ENCODE peak calls at places on chromosomes 12 and 14, in ten cellular contexts. One of them, this sample, is unnamed.

GRCh38 chr14:100537701-100538565 is 49.3 kb downstream of the BEGAIN start:
- DNase-seq in ELF-1: no peak
- DNase-seq in stromal cell of bone marrow: no peak
- DNase-seq in activated naive CD4-positive, alpha-beta T cell: no peak
- DNase-seq in astrocyte of the cerebellum: no peak
- DNase-seq in upper lobe of right lung: peak
- DNase-seq in NCI-H774: no peak
- DNase-seq in T-helper 2 cell: no peak
- DNase-seq in CD8-positive, alpha-beta T cell: no peak
- DNase-seq in anterior cingulate cortex: peak
- DNase-seq in this sample: no peak

GRCh38 chr14:75088566-75089373 is 19.3 kb downstream of the ZC2HC1C start:
- DNase-seq in astrocyte of the cerebellum: peak
- DNase-seq in ELF-1: peak
- DNase-seq in T-helper 2 cell: no peak
- DNase-seq in upper lobe of right lung: no peak
- DNase-seq in anterior cingulate cortex: peak
- DNase-seq in activated naive CD4-positive, alpha-beta T cell: no peak
- DNase-seq in stromal cell of bone marrow: peak
- DNase-seq in NCI-H774: peak
- DNase-seq in CD8-positive, alpha-beta T cell: no peak
- DNase-seq in this sample: no peak

GRCh38 chr12:114916124-114916523 is 232.1 kb upstream of the TBX3 start:
- DNase-seq in anterior cingulate cortex: no peak
- DNase-seq in CD8-positive, alpha-beta T cell: no peak
- DNase-seq in T-helper 2 cell: no peak
- DNase-seq in upper lobe of right lung: no peak
- DNase-seq in stromal cell of bone marrow: peak
- DNase-seq in NCI-H774: no peak
- DNase-seq in astrocyte of the cerebellum: no peak
- DNase-seq in activated naive CD4-positive, alpha-beta T cell: no peak
- DNase-seq in ELF-1: no peak
- DNase-seq in this sample: no peak

GRCh38 chr12:125166046-125166445 is 100.8 kb downstream of the AACS start:
- DNase-seq in T-helper 2 cell: no peak
- DNase-seq in upper lobe of right lung: no peak
- DNase-seq in astrocyte of the cerebellum: no peak
- DNase-seq in activated naive CD4-positive, alpha-beta T cell: no peak
- DNase-seq in stromal cell of bone marrow: no peak
- DNase-seq in ELF-1: no peak
- DNase-seq in CD8-positive, alpha-beta T cell: no peak
- DNase-seq in anterior cingulate cortex: no peak
- DNase-seq in NCI-H774: no peak
- DNase-seq in this sample: no peak

GRCh38 chr12:5343711-5344110 is 88.2 kb upstream of the NTF3 start:
- DNase-seq in astrocyte of the cerebellum: no peak
- DNase-seq in upper lobe of right lung: no peak
- DNase-seq in CD8-positive, alpha-beta T cell: no peak
- DNase-seq in NCI-H774: no peak
- DNase-seq in activated naive CD4-positive, alpha-beta T cell: no peak
- DNase-seq in anterior cingulate cortex: no peak
- DNase-seq in ELF-1: peak
- DNase-seq in stromal cell of bone marrow: no peak
- DNase-seq in T-helper 2 cell: no peak
- DNase-seq in this sample: no peak

GRCh38 chr14:35369701-35370191 is 34.8 kb downstream of the NFKBIA start:
- DNase-seq in activated naive CD4-positive, alpha-beta T cell: no peak
- DNase-seq in stromal cell of bone marrow: no peak
- DNase-seq in ELF-1: no peak
- DNase-seq in CD8-positive, alpha-beta T cell: no peak
- DNase-seq in T-helper 2 cell: no peak
- DNase-seq in upper lobe of right lung: no peak
- DNase-seq in NCI-H774: no peak
- DNase-seq in anterior cingulate cortex: no peak
- DNase-seq in astrocyte of the cerebellum: no peak
- DNase-seq in this sample: no peak

GRCh38 chr12:58818546-58818945 is 101.8 kb downstream of the LRIG3 start:
- DNase-seq in T-helper 2 cell: no peak
- DNase-seq in stromal cell of bone marrow: no peak
- DNase-seq in ELF-1: no peak
- DNase-seq in CD8-positive, alpha-beta T cell: no peak
- DNase-seq in NCI-H774: no peak
- DNase-seq in astrocyte of the cerebellum: no peak
- DNase-seq in upper lobe of right lung: no peak
- DNase-seq in activated naive CD4-positive, alpha-beta T cell: no peak
- DNase-seq in anterior cingulate cortex: no peak
- DNase-seq in this sample: no peak

GRCh38 chr14:24818054-24818822 is 184.2 kb upstream of the GZMB start:
- DNase-seq in stromal cell of bone marrow: peak
- DNase-seq in astrocyte of the cerebellum: no peak
- DNase-seq in NCI-H774: no peak
- DNase-seq in activated naive CD4-positive, alpha-beta T cell: no peak
- DNase-seq in CD8-positive, alpha-beta T cell: no peak
- DNase-seq in T-helper 2 cell: no peak
- DNase-seq in ELF-1: peak
- DNase-seq in anterior cingulate cortex: no peak
- DNase-seq in upper lobe of right lung: no peak
- DNase-seq in this sample: no peak

GRCh38 chr14:34227834-34228662 is 234.0 kb downstream of the SPTSSA start:
- DNase-seq in T-helper 2 cell: peak
- DNase-seq in anterior cingulate cortex: peak
- DNase-seq in stromal cell of bone marrow: no peak
- DNase-seq in upper lobe of right lung: peak
- DNase-seq in NCI-H774: peak
- DNase-seq in astrocyte of the cerebellum: peak
- DNase-seq in ELF-1: peak
- DNase-seq in CD8-positive, alpha-beta T cell: peak
- DNase-seq in activated naive CD4-positive, alpha-beta T cell: peak
- DNase-seq in this sample: no peak

GRCh38 chr14:95222151-95222631 is 64.9 kb upstream of the DICER1 start:
- DNase-seq in NCI-H774: no peak
- DNase-seq in anterior cingulate cortex: no peak
- DNase-seq in astrocyte of the cerebellum: peak
- DNase-seq in CD8-positive, alpha-beta T cell: no peak
- DNase-seq in upper lobe of right lung: no peak
- DNase-seq in T-helper 2 cell: no peak
- DNase-seq in stromal cell of bone marrow: no peak
- DNase-seq in activated naive CD4-positive, alpha-beta T cell: no peak
- DNase-seq in ELF-1: peak
- DNase-seq in this sample: no peak

GRCh38 chr12:50251619-50252300 is 31.6 kb downstream of the LIMA1 start:
- DNase-seq in upper lobe of right lung: no peak
- DNase-seq in CD8-positive, alpha-beta T cell: no peak
- DNase-seq in ELF-1: no peak
- DNase-seq in activated naive CD4-positive, alpha-beta T cell: no peak
- DNase-seq in astrocyte of the cerebellum: no peak
- DNase-seq in NCI-H774: no peak
- DNase-seq in stromal cell of bone marrow: no peak
- DNase-seq in anterior cingulate cortex: no peak
- DNase-seq in T-helper 2 cell: no peak
- DNase-seq in this sample: no peak

GRCh38 chr12:97276198-97276580 is 186.4 kb upstream of the RMST start:
- DNase-seq in upper lobe of right lung: no peak
- DNase-seq in stromal cell of bone marrow: no peak
- DNase-seq in ELF-1: peak
- DNase-seq in activated naive CD4-positive, alpha-beta T cell: no peak
- DNase-seq in CD8-positive, alpha-beta T cell: no peak
- DNase-seq in astrocyte of the cerebellum: no peak
- DNase-seq in T-helper 2 cell: no peak
- DNase-seq in NCI-H774: no peak
- DNase-seq in anterior cingulate cortex: no peak
- DNase-seq in this sample: no peak

GRCh38 chr12:3276226-3276625 is 199.0 kb downstream of the TSPAN9 start:
- DNase-seq in T-helper 2 cell: no peak
- DNase-seq in activated naive CD4-positive, alpha-beta T cell: no peak
- DNase-seq in NCI-H774: no peak
- DNase-seq in CD8-positive, alpha-beta T cell: no peak
- DNase-seq in stromal cell of bone marrow: no peak
- DNase-seq in ELF-1: no peak
- DNase-seq in astrocyte of the cerebellum: no peak
- DNase-seq in anterior cingulate cortex: no peak
- DNase-seq in upper lobe of right lung: no peak
- DNase-seq in this sample: no peak

GRCh38 chr12:100141666-100141997 is 1.0 kb downstream of the BLTP3B start:
- DNase-seq in stromal cell of bone marrow: peak
- DNase-seq in astrocyte of the cerebellum: peak
- DNase-seq in activated naive CD4-positive, alpha-beta T cell: no peak
- DNase-seq in anterior cingulate cortex: no peak
- DNase-seq in CD8-positive, alpha-beta T cell: no peak
- DNase-seq in upper lobe of right lung: no peak
- DNase-seq in ELF-1: no peak
- DNase-seq in NCI-H774: no peak
- DNase-seq in T-helper 2 cell: no peak
- DNase-seq in this sample: no peak

GRCh38 chr12:50699149-50699548 is 64.8 kb upstream of the ATF1 start:
- DNase-seq in ELF-1: no peak
- DNase-seq in stromal cell of bone marrow: no peak
- DNase-seq in astrocyte of the cerebellum: no peak
- DNase-seq in CD8-positive, alpha-beta T cell: no peak
- DNase-seq in T-helper 2 cell: no peak
- DNase-seq in NCI-H774: no peak
- DNase-seq in upper lobe of right lung: no peak
- DNase-seq in activated naive CD4-positive, alpha-beta T cell: no peak
- DNase-seq in anterior cingulate cortex: no peak
- DNase-seq in this sample: no peak

GRCh38 chr12:133135747-133136146 is 5.3 kb downstream of the ZNF10 start:
- DNase-seq in CD8-positive, alpha-beta T cell: no peak
- DNase-seq in astrocyte of the cerebellum: no peak
- DNase-seq in stromal cell of bone marrow: no peak
- DNase-seq in T-helper 2 cell: no peak
- DNase-seq in NCI-H774: no peak
- DNase-seq in anterior cingulate cortex: no peak
- DNase-seq in ELF-1: no peak
- DNase-seq in activated naive CD4-positive, alpha-beta T cell: no peak
- DNase-seq in upper lobe of right lung: no peak
- DNase-seq in this sample: no peak

GRCh38 chr14:80955434-80955939 is at the start of gene TSHR:
- DNase-seq in CD8-positive, alpha-beta T cell: peak
- DNase-seq in anterior cingulate cortex: no peak
- DNase-seq in stromal cell of bone marrow: no peak
- DNase-seq in T-helper 2 cell: no peak
- DNase-seq in activated naive CD4-positive, alpha-beta T cell: no peak
- DNase-seq in ELF-1: peak
- DNase-seq in astrocyte of the cerebellum: no peak
- DNase-seq in upper lobe of right lung: peak
- DNase-seq in NCI-H774: no peak
- DNase-seq in this sample: no peak

GRCh38 chr14:47040490-47040889 is 388.9 kb upstream of the RPL10L start:
- DNase-seq in CD8-positive, alpha-beta T cell: no peak
- DNase-seq in T-helper 2 cell: no peak
- DNase-seq in upper lobe of right lung: no peak
- DNase-seq in stromal cell of bone marrow: no peak
- DNase-seq in NCI-H774: no peak
- DNase-seq in astrocyte of the cerebellum: no peak
- DNase-seq in activated naive CD4-positive, alpha-beta T cell: no peak
- DNase-seq in anterior cingulate cortex: no peak
- DNase-seq in ELF-1: peak
- DNase-seq in this sample: no peak

GRCh38 chr14:98069712-98070133 is 1202.3 kb downstream of the BCL11B start:
- DNase-seq in stromal cell of bone marrow: peak
- DNase-seq in CD8-positive, alpha-beta T cell: no peak
- DNase-seq in NCI-H774: no peak
- DNase-seq in upper lobe of right lung: no peak
- DNase-seq in ELF-1: peak
- DNase-seq in astrocyte of the cerebellum: peak
- DNase-seq in activated naive CD4-positive, alpha-beta T cell: no peak
- DNase-seq in T-helper 2 cell: no peak
- DNase-seq in anterior cingulate cortex: no peak
- DNase-seq in this sample: no peak

GRCh38 chr12:14365294-14366210 is at the start of gene ATF7IP:
- DNase-seq in stromal cell of bone marrow: peak
- DNase-seq in astrocyte of the cerebellum: peak
- DNase-seq in T-helper 2 cell: peak
- DNase-seq in upper lobe of right lung: peak
- DNase-seq in activated naive CD4-positive, alpha-beta T cell: peak
- DNase-seq in anterior cingulate cortex: peak
- DNase-seq in NCI-H774: peak
- DNase-seq in CD8-positive, alpha-beta T cell: peak
- DNase-seq in ELF-1: peak
- DNase-seq in this sample: peak

GRCh38 chr12:65232490-65233077 is 45.9 kb upstream of the MSRB3 start:
- DNase-seq in T-helper 2 cell: no peak
- DNase-seq in CD8-positive, alpha-beta T cell: no peak
- DNase-seq in activated naive CD4-positive, alpha-beta T cell: no peak
- DNase-seq in NCI-H774: peak
- DNase-seq in upper lobe of right lung: no peak
- DNase-seq in ELF-1: no peak
- DNase-seq in anterior cingulate cortex: no peak
- DNase-seq in stromal cell of bone marrow: peak
- DNase-seq in astrocyte of the cerebellum: peak
- DNase-seq in this sample: no peak

GRCh38 chr14:92600318-92601053 is 86.9 kb downstream of the RIN3 start:
- DNase-seq in ELF-1: no peak
- DNase-seq in anterior cingulate cortex: no peak
- DNase-seq in astrocyte of the cerebellum: no peak
- DNase-seq in stromal cell of bone marrow: peak
- DNase-seq in NCI-H774: no peak
- DNase-seq in T-helper 2 cell: no peak
- DNase-seq in upper lobe of right lung: no peak
- DNase-seq in CD8-positive, alpha-beta T cell: no peak
- DNase-seq in activated naive CD4-positive, alpha-beta T cell: no peak
- DNase-seq in this sample: no peak

GRCh38 chr14:91264151-91265150 is 19.9 kb upstream of the GPR68 start:
- DNase-seq in activated naive CD4-positive, alpha-beta T cell: no peak
- DNase-seq in CD8-positive, alpha-beta T cell: no peak
- DNase-seq in upper lobe of right lung: peak
- DNase-seq in anterior cingulate cortex: no peak
- DNase-seq in ELF-1: no peak
- DNase-seq in stromal cell of bone marrow: no peak
- DNase-seq in T-helper 2 cell: no peak
- DNase-seq in astrocyte of the cerebellum: no peak
- DNase-seq in NCI-H774: no peak
- DNase-seq in this sample: no peak

GRCh38 chr12:130163461-130164215 is 1.4 kb downstream of the FZD10 start:
- DNase-seq in NCI-H774: no peak
- DNase-seq in activated naive CD4-positive, alpha-beta T cell: no peak
- DNase-seq in CD8-positive, alpha-beta T cell: no peak
- DNase-seq in upper lobe of right lung: peak
- DNase-seq in stromal cell of bone marrow: no peak
- DNase-seq in anterior cingulate cortex: no peak
- DNase-seq in T-helper 2 cell: no peak
- DNase-seq in ELF-1: peak
- DNase-seq in astrocyte of the cerebellum: no peak
- DNase-seq in this sample: no peak

GRCh38 chr14:77059276-77059934 is 30.9 kb upstream of the IRF2BPL start:
- DNase-seq in upper lobe of right lung: no peak
- DNase-seq in astrocyte of the cerebellum: peak
- DNase-seq in anterior cingulate cortex: peak
- DNase-seq in stromal cell of bone marrow: peak
- DNase-seq in NCI-H774: peak
- DNase-seq in ELF-1: peak
- DNase-seq in activated naive CD4-positive, alpha-beta T cell: no peak
- DNase-seq in T-helper 2 cell: no peak
- DNase-seq in CD8-positive, alpha-beta T cell: no peak
- DNase-seq in this sample: no peak

GRCh38 chr14:24712909-24713308 is 78.9 kb upstream of the GZMB start:
- DNase-seq in upper lobe of right lung: no peak
- DNase-seq in NCI-H774: no peak
- DNase-seq in stromal cell of bone marrow: no peak
- DNase-seq in activated naive CD4-positive, alpha-beta T cell: no peak
- DNase-seq in anterior cingulate cortex: no peak
- DNase-seq in CD8-positive, alpha-beta T cell: no peak
- DNase-seq in T-helper 2 cell: no peak
- DNase-seq in ELF-1: no peak
- DNase-seq in astrocyte of the cerebellum: no peak
- DNase-seq in this sample: no peak

GRCh38 chr14:90533591-90534021 is 136.8 kb downstream of the CALM1 start:
- DNase-seq in activated naive CD4-positive, alpha-beta T cell: no peak
- DNase-seq in CD8-positive, alpha-beta T cell: no peak
- DNase-seq in stromal cell of bone marrow: no peak
- DNase-seq in anterior cingulate cortex: no peak
- DNase-seq in astrocyte of the cerebellum: no peak
- DNase-seq in upper lobe of right lung: peak
- DNase-seq in T-helper 2 cell: no peak
- DNase-seq in NCI-H774: no peak
- DNase-seq in ELF-1: no peak
- DNase-seq in this sample: no peak

GRCh38 chr12:109687250-109687649 is 26.4 kb upstream of the FAM222A start:
- DNase-seq in upper lobe of right lung: no peak
- DNase-seq in NCI-H774: no peak
- DNase-seq in T-helper 2 cell: no peak
- DNase-seq in CD8-positive, alpha-beta T cell: no peak
- DNase-seq in stromal cell of bone marrow: no peak
- DNase-seq in activated naive CD4-positive, alpha-beta T cell: no peak
- DNase-seq in anterior cingulate cortex: no peak
- DNase-seq in astrocyte of the cerebellum: no peak
- DNase-seq in ELF-1: no peak
- DNase-seq in this sample: no peak

This sample was measured in GOT3.